ENCODE peak calls at places on chromosome 22, in four cellular contexts. A, G, H and M are unnamed samples. For H3K4me1, the result is how much of the 10 kb centered on the place peaks cover.

GRCh38 chr22:17523925-17524324 is 39.4 kb upstream of the SLC25A18 start:
- DNase-seq in A (no peak), H (no peak), G (no peak), M (no peak)

GRCh38 chr22:29871684-29872083 is 11.3 kb upstream of the MTMR3 start:
- DNase-seq in H (peak), G (peak), A (no peak), M (peak)

GRCh38 chr22:19167106-19167869 is 11.2 kb downstream of the SLC25A1 start:
- DNase-seq in G (no peak), A (no peak), H (no peak), M (no peak)

GRCh38 chr22:30903876-30904460 is 64.6 kb downstream of the MORC2 start:
- DNase-seq in A (no peak), H (no peak), G (no peak), M (no peak)

GRCh38 chr22:19086944-19087343 is 35.3 kb downstream of the DGCR2 start:
- DNase-seq in G (no peak), A (no peak), H (no peak), M (peak)

GRCh38 chr22:37267128-37267587 is 15.2 kb upstream of the CYTH4 start:
- DNase-seq in A (no peak), G (peak), H (peak), M (no peak)

GRCh38 chr22:41636467-41636866 is 15.4 kb downstream of the XRCC6 start:
- DNase-seq in H (no peak), G (no peak), A (no peak), M (peak)

GRCh38 chr22:30452861-30453260 is 19.0 kb downstream of the SEC14L3 start:
- DNase-seq in G (no peak), A (no peak), H (no peak), M (no peak)

GRCh38 chr22:19120829-19121630 is 1.2 kb downstream of the DGCR2 start:
- DNase-seq in A (peak), H (peak), G (peak), M (peak)

DNA sequence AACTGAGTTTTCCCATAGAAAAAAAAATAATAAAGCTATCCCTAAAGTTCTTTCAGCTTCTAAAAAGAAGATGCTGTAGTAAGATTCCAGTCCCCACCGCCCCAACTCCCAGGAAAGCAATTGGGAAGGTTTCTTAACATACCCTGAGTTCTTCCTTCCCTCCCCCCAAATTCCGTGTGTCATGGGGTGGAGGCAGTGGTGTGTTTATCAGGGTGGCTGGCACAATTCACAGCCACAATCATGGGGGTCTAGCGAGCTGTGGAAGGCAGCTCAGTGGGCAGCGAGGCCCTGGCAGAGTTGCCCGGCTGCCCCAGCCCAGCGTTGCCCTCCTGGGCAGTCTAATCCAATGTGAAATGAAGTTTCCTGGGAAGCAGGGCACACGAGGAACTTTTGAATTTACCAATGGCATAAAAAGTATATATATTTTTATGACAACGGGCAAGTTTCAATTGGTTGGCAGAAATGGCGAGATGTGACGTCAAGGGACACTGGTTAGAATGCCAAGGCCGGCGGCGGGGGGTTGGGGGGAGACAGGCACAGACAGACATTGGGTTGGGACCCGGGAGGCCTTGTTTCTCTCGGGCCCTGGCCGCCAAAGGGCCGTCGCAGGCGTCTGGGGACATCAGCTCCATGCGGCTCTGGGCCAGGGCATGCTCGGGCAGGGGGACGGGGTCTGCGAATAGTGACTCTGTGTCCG is 80.7 kb upstream of the PPARA start:
- DNase-seq in H (no peak), A (peak), G (no peak), M (peak)
- H2AFZ ChIP-seq in H (peak), A (no peak), G (peak), M (no peak)

GRCh38 chr22:27918351-27919221 is 470 bp downstream of the PITPNB start:
- DNase-seq in G (peak), A (no peak), H (peak), M (peak)

GRCh38 chr22:27919222-27919942 is at the start of gene PITPNB:
- DNase-seq in G (peak), A (peak), H (peak), M (peak)

GRCh38 chr22:27925331-27925730 is 6.3 kb upstream of the PITPNB start:
- DNase-seq in H (no peak), G (no peak), A (no peak), M (no peak)

GRCh38 chr22:27919943-27920755 is 1.1 kb upstream of the PITPNB start:
- DNase-seq in A (no peak), G (peak), H (peak), M (peak)
- H3K4me3 ChIP-seq in A (peak), G (peak), H (peak), M (peak)

GRCh38 chr22:43244803-43245527 is 58.0 kb upstream of the TTLL12 start:
- DNase-seq in G (no peak), A (no peak), H (no peak), M (no peak)
- H3K4me1 ChIP-seq in G (under half), A (under half), H (under half), M (under half)

GRCh38 chr22:39176673-39177455 is 24.4 kb upstream of the CBX7 start:
- DNase-seq in G (peak), H (no peak), A (no peak), M (no peak)

GRCh38 chr22:39177456-39177775 is 24.9 kb upstream of the CBX7 start:
- DNase-seq in A (no peak), G (no peak), H (no peak), M (no peak)

GRCh38 chr22:39174498-39175120 is 22.1 kb upstream of the CBX7 start:
- DNase-seq in H (peak), A (peak), G (peak), M (peak)

GRCh38 chr22:39175127-39176066 is 22.9 kb upstream of the CBX7 start:
- DNase-seq in G (peak), H (no peak), A (no peak), M (no peak)

GRCh38 chr22:39176067-39176621 is 23.7 kb upstream of the CBX7 start:
- DNase-seq in G (peak), A (no peak), H (peak), M (peak)
- H2AFZ ChIP-seq in G (no peak), A (no peak), H (no peak), M (no peak)

DNA sequence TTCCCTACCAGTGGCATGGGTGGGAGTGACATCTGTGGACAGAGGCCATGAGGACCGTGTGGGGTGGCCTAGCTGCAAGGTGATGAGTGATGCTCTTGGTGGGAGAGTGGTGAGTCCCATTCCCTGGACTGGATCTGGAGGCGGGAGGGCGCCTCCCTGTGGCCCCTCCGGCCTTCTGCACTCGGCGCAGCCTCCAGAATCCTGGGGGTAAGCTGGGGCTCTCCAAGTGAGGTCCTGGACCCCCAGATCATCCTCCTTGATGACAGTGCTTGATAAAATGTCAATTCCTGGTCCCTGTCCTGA is 32.3 kb upstream of the PRR5 start:
- DNase-seq in A (no peak), G (peak), H (no peak), M (no peak)
- H3K4me3 ChIP-seq in A (no peak), G (peak), H (no peak), M (peak)

DNA sequence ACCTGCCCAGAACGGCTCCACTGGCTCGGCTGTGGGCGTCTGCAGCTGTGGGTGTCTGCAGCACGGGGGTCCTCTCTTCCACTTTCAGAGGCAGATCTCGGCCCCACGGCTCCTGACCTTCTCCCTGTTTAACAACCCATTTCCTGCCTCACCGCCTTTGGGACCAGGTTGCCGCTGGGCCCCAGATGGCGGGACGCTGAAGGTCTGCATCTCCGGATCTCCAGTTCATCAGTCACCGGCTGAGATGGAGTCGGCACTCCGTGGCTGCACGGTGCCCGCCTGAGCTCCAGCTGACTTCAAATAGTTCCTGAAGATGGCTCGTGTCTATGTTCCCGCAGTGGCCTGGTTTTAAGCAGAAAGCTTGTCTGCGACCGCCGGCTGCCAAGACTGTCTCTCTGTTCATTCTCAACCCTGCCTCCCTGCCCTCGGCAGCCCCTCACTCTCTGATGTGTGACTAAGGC is 475.9 kb downstream of the BRD1 start:
- DNase-seq in H (no peak), G (no peak), A (no peak), M (no peak)
- H3K4me1 ChIP-seq in H (under half), G (under half), A (under half), M (under half)